ENCODE peak calls at places on chromosomes 7 and 10, in four cellular contexts. H is NCI-H1417; T is stimulated activated CD4-positive, alpha-beta T cell treated with anti-CD3 and anti-CD28 coated beads, Interleukin-12 subunit alpha, Interleukin-12 subunit beta, amount 100 ng/mL, for 24 hours; V is endodermal cell. I is an unnamed sample.

GRCh38 chr7:141558544-141559183 is 7.5 kb downstream of the AGK start:
- DNase-seq in H (peak; percentile 54), T (no peak), V (no peak), I (no peak)

GRCh38 chr10:132265878-132266496 is 41.8 kb downstream of the STK32C start:
- DNase-seq in H (peak; percentile 87), T (no peak), V (no peak), I (no peak)

GRCh38 chr7:1621718-1622117 is 48.4 kb upstream of the ELFN1 start:
- DNase-seq in H (no peak), T (no peak), V (no peak), I (no peak)

GRCh38 chr10:101617102-101617823 is 29.1 kb downstream of the DPCD start:
- DNase-seq in H (no peak), T (no peak), V (peak; percentile 77), I (no peak)

GRCh38 chr10:74955796-74956195 is 129.4 kb downstream of the KAT6B start:
- DNase-seq in H (no peak), T (no peak), V (no peak), I (no peak)

GRCh38 chr10:98295907-98296306 is 27.9 kb upstream of the LOXL4 start:
- DNase-seq in H (no peak), T (no peak), V (no peak), I (no peak)

GRCh38 chr10:45470098-45471012 is 96.3 kb downstream of the ALOX5 start:
- DNase-seq in H (no peak), T (no peak), V (peak; percentile 81), I (no peak)

GRCh38 chr7:98178321-98178720 is 32.9 kb upstream of the BHLHA15 start:
- DNase-seq in H (no peak), T (no peak), V (no peak), I (no peak)

GRCh38 chr7:118590107-118590506 is 365.6 kb downstream of the ANKRD7 start:
- DNase-seq in H (no peak), T (no peak), V (peak; percentile 76), I (no peak)

GRCh38 chr7:6290345-6290744 is 17.9 kb upstream of the CYTH3 start:
- DNase-seq in H (no peak), T (no peak), V (no peak), I (no peak)

GRCh38 chr7:75695036-75695435 is 43.7 kb downstream of the HIP1 start:
- DNase-seq in H (no peak), T (no peak), V (no peak), I (no peak)

GRCh38 chr7:6023974-6024435 is 7.2 kb upstream of the ANKRD61 start:
- DNase-seq in H (no peak), T (no peak), V (no peak), I (no peak)

GRCh38 chr10:34637419-34637911 is 177.6 kb downstream of the PARD3 start:
- DNase-seq in H (peak; percentile 64), T (peak; percentile 59), V (peak; percentile 94), I (peak; percentile 85)